ENCODE peak calls at places on chromosomes 12 and 14, in ten cellular contexts. E, G, Q, K, Y, J, V, L, I and X are unnamed samples.

GRCh38 chr12:50825372-50825838 is 17.3 kb upstream of the TMPRSS12 start:
- DNase-seq in E (no peak), G (no peak), Q (no peak), K (no peak), Y (peak; percentile 70), J (peak; percentile 86), V (peak; percentile 83), L (no peak), I (peak; percentile 81), X (no peak)

GRCh38 chr14:96090441-96091148 is 51.4 kb downstream of the C14orf132 start:
- DNase-seq in E (no peak), G (peak; percentile 90), Q (peak; percentile 81), K (peak; percentile 94), Y (no peak), J (peak; percentile 72), V (peak; percentile 66), L (no peak), I (no peak), X (no peak)

GRCh38 chr14:77485901-77486678 is 12.5 kb downstream of the ISM2 start:
- DNase-seq in E (no peak), G (no peak), Q (no peak), K (no peak), Y (no peak), J (peak; percentile 94), V (peak; percentile 61), L (no peak), I (peak; percentile 91), X (no peak)

GRCh38 chr12:52221912-52222457 is 11.1 kb upstream of the KRT7 start:
- DNase-seq in E (peak; percentile 30), G (peak; percentile 84), Q (peak; percentile 50), K (no peak), Y (no peak), J (peak; percentile 89), V (no peak), L (peak; percentile 78), I (peak; percentile 69), X (peak; percentile 66)

GRCh38 chr14:60164717-60165546 is at the start of gene DHRS7:
- DNase-seq in E (peak; percentile 56), G (peak; percentile 95), Q (peak; percentile 90), K (peak; percentile 75), Y (peak; percentile 69), J (peak; percentile 92), V (peak; percentile 72), L (peak; percentile 67), I (peak; percentile 86), X (no peak)

GRCh38 chr12:15049456-15050153 is 76.8 kb downstream of the PDE6H start:
- DNase-seq in E (no peak), G (no peak), Q (no peak), K (no peak), Y (no peak), J (no peak), V (no peak), L (no peak), I (no peak), X (no peak)

GRCh38 chr12:108814462-108815211 is 42.7 kb downstream of the SSH1 start:
- DNase-seq in E (no peak), G (peak; percentile 54), Q (no peak), K (no peak), Y (no peak), J (peak; percentile 8), V (no peak), L (no peak), I (no peak), X (no peak)

GRCh38 chr12:118288174-118288573 is 84.5 kb downstream of the TAOK3 start:
- DNase-seq in E (no peak), G (no peak), Q (no peak), K (no peak), Y (no peak), J (no peak), V (no peak), L (no peak), I (no peak), X (no peak)

GRCh38 chr14:78136695-78137094 is 33.5 kb upstream of the NRXN3 start:
- DNase-seq in E (no peak), G (no peak), Q (no peak), K (no peak), Y (no peak), J (no peak), V (no peak), L (no peak), I (no peak), X (no peak)

GRCh38 chr12:62135553-62136200 is 124.5 kb upstream of the USP15 start:
- DNase-seq in E (no peak), G (no peak), Q (no peak), K (no peak), Y (no peak), J (peak; percentile 51), V (no peak), L (no peak), I (no peak), X (no peak)

GRCh38 chr12:51590347-51591019 is 550 bp upstream of the SCN8A start:
- DNase-seq in E (peak; percentile 57), G (peak; percentile 85), Q (peak; percentile 57), K (peak; percentile 72), Y (peak; percentile 71), J (peak; percentile 94), V (peak; percentile 49), L (peak; percentile 70), I (peak; percentile 86), X (peak; percentile 66)

GRCh38 chr12:32507559-32508276 is 108.4 kb downstream of the FGD4 start:
- DNase-seq in E (no peak), G (no peak), Q (no peak), K (no peak), Y (no peak), J (no peak), V (no peak), L (no peak), I (no peak), X (no peak)

GRCh38 chr12:112714166-112714565 is 77.4 kb upstream of the RPH3A start:
- DNase-seq in E (no peak), G (no peak), Q (no peak), K (no peak), Y (no peak), J (no peak), V (no peak), L (no peak), I (peak; percentile 79), X (no peak)

GRCh38 chr14:54776361-54777001 is 126.1 kb downstream of the GCH1 start:
- DNase-seq in E (peak; percentile 10), G (peak; percentile 82), Q (peak; percentile 70), K (no peak), Y (peak; percentile 38), J (peak; percentile 86), V (peak; percentile 75), L (peak; percentile 75), I (peak; percentile 86), X (no peak)

GRCh38 chr14:102901633-102902032 is 20.8 kb upstream of the AMN start:
- DNase-seq in E (no peak), G (no peak), Q (no peak), K (no peak), Y (no peak), J (no peak), V (no peak), L (no peak), I (no peak), X (no peak)

GRCh38 chr12:53736602-53737493 is 9.6 kb upstream of the CALCOCO1 start:
- DNase-seq in E (no peak), G (no peak), Q (no peak), K (no peak), Y (no peak), J (no peak), V (no peak), L (no peak), I (no peak), X (no peak)